ENCODE peak calls at places on chromosomes 4 and X, in ten cellular contexts. C, O, M, G, J, E, R, S, F and Z are unnamed samples.
A peak's percentile ranks its signal among the peaks of the same experiment; 100 is the strongest.

GRCh38 chrX:77160301-77160700 is 286.9 kb upstream of the FGF16 start:
- DNase-seq in C (no peak), O (peak; percentile 15), M (no peak), G (peak; percentile 3), J (peak; percentile 18), E (peak; percentile 20), R (no peak), S (no peak), F (no peak), Z (no peak)

GRCh38 chr4:76526585-76526990 is 91.6 kb downstream of the SHROOM3 start:
- DNase-seq in C (no peak), O (no peak), M (peak; percentile 67), G (no peak), J (no peak), E (no peak), R (no peak), S (no peak), F (no peak), Z (no peak)

GRCh38 chr4:94127707-94128328 is 79.8 kb upstream of the SMARCAD1 start:
- DNase-seq in C (peak; percentile 38), O (no peak), M (peak; percentile 1), G (no peak), J (peak; percentile 78), E (no peak), R (peak; percentile 1), S (no peak), F (no peak), Z (no peak)

GRCh38 chrX:13043938-13044337 is 482 bp downstream of the FAM9C start:
- DNase-seq in C (no peak), O (no peak), M (no peak), G (no peak), J (no peak), E (no peak), R (no peak), S (no peak), F (no peak), Z (no peak)

GRCh38 chrX:109954333-109954732 is 48.6 kb upstream of the TMEM164 start:
- DNase-seq in C (no peak), O (no peak), M (no peak), G (no peak), J (no peak), E (no peak), R (no peak), S (no peak), F (no peak), Z (no peak)

GRCh38 chrX:48676893-48677270 is 6.7 kb upstream of the WAS start:
- DNase-seq in C (no peak), O (no peak), M (no peak), G (no peak), J (no peak), E (peak; percentile 27), R (no peak), S (no peak), F (no peak), Z (peak; percentile 29)

GRCh38 chr4:15043226-15043625 is 40.9 kb downstream of the CPEB2 start:
- DNase-seq in C (peak; percentile 15), O (no peak), M (no peak), G (no peak), J (peak; percentile 31), E (no peak), R (no peak), S (no peak), F (no peak), Z (no peak)

GRCh38 chr4:1246111-1246881 is 2.6 kb downstream of the CTBP1 start:
- DNase-seq in C (peak; percentile 27), O (peak; percentile 48), M (no peak), G (no peak), J (no peak), E (peak; percentile 19), R (no peak), S (no peak), F (no peak), Z (no peak)

GRCh38 chr4:145907827-145908226 is 30.8 kb downstream of the ZNF827 start:
- DNase-seq in C (no peak), O (no peak), M (no peak), G (no peak), J (no peak), E (no peak), R (no peak), S (no peak), F (no peak), Z (no peak)

GRCh38 chr4:66590488-66591215 is 920.4 kb upstream of the EPHA5 start:
- DNase-seq in C (no peak), O (no peak), M (no peak), G (no peak), J (no peak), E (no peak), R (peak; percentile 44), S (no peak), F (no peak), Z (no peak)

GRCh38 chrX:103503853-103504207 is 15.5 kb downstream of the RAB40A start:
- DNase-seq in C (no peak), O (no peak), M (no peak), G (no peak), J (no peak), E (no peak), R (no peak), S (no peak), F (no peak), Z (no peak)

GRCh38 chr4:154982187-154983047 is 201.3 kb downstream of the RBM46 start:
- DNase-seq in C (peak; percentile 71), O (peak; percentile 65), M (no peak), G (no peak), J (peak; percentile 83), E (peak; percentile 47), R (peak; percentile 30), S (peak; percentile 28), F (no peak), Z (no peak)

GRCh38 chr4:20623936-20624335 is 76.3 kb upstream of the PACRGL start:
- DNase-seq in C (no peak), O (no peak), M (no peak), G (no peak), J (peak; percentile 15), E (no peak), R (no peak), S (no peak), F (no peak), Z (no peak)

GRCh38 chr4:8071741-8072140 is 86.9 kb downstream of the ABLIM2 start:
- DNase-seq in C (no peak), O (no peak), M (no peak), G (no peak), J (no peak), E (no peak), R (no peak), S (no peak), F (no peak), Z (no peak)

GRCh38 chrX:9707306-9708015 is 58.2 kb downstream of the GPR143 start:
- DNase-seq in C (no peak), O (no peak), M (no peak), G (no peak), J (no peak), E (no peak), R (no peak), S (no peak), F (no peak), Z (no peak)

GRCh38 chr4:31411606-31412005 is 691.4 kb downstream of the PCDH7 start:
- DNase-seq in C (no peak), O (no peak), M (no peak), G (no peak), J (no peak), E (no peak), R (peak; percentile 4), S (no peak), F (no peak), Z (no peak)